ENCODE peak calls at places on chromosomes 7 and 10, in six cellular contexts. B is RPMI7951; O is erythroblast; Z is activated CD8-positive, alpha-beta memory T cell treated with anti-CD3 and anti-CD28 coated beads, Interleukin-2, amount 10 ng/mL, durations not matched to agents 7 days and 5 days; T is stimulated activated CD8-positive, alpha-beta memory T cell treated with anti-CD3 and anti-CD28 coated beads, Interleukin-2, amount 100 ng/mL, for 1 hour; U is dermis microvascular lymphatic vessel endothelial cell. K is an unnamed sample.
A peak's percentile ranks its signal among the peaks of the same experiment; 100 is the strongest.

GRCh38 chr10:100303724-100304319 is 17.3 kb upstream of the BLOC1S2 start:
- DNase-seq in U (peak; percentile 5), Z (no peak), T (no peak), O (peak; percentile 25), B (peak; percentile 20), K (no peak)

GRCh38 chr10:59644841-59645240 is 64.8 kb downstream of the SLC16A9 start:
- DNase-seq in T (no peak), U (no peak), O (no peak), B (no peak), Z (no peak), K (no peak)

GRCh38 chr7:124171068-124171467 is 138.2 kb upstream of the TMEM229A start:
- DNase-seq in B (no peak), T (no peak), O (no peak), U (no peak), Z (no peak), K (no peak)

GRCh38 chr10:43407148-43407575 is 1.8 kb downstream of the HNRNPF start:
- DNase-seq in Z (peak; percentile 65), O (peak; percentile 83), U (no peak), T (no peak), B (peak; percentile 53), K (peak; percentile 42)

GRCh38 chr10:114694735-114695134 is 36.7 kb upstream of the ABLIM1 start:
- DNase-seq in U (no peak), B (no peak), O (peak; percentile 53), T (no peak), Z (peak; percentile 52), K (peak; percentile 4)

GRCh38 chr7:19102884-19103283 is 14.6 kb downstream of the TWIST1 start:
- DNase-seq in B (no peak), Z (no peak), O (no peak), U (no peak), T (no peak), K (no peak)

GRCh38 chr10:133457100-133457841 is 3.5 kb downstream of the SCART1 start:
- DNase-seq in B (no peak), O (no peak), T (no peak), U (no peak), Z (peak; percentile 34), K (no peak)

GRCh38 chr7:101402081-101402779 is 39.6 kb downstream of the COL26A1 start:
- DNase-seq in B (peak; percentile 88), T (no peak), O (no peak), Z (no peak), U (peak; percentile 66), K (no peak)

GRCh38 chr7:128221929-128222403 is 19.1 kb upstream of the LEP start:
- DNase-seq in B (peak; percentile 91), U (no peak), Z (no peak), O (peak; percentile 84), T (no peak), K (no peak)

GRCh38 chr10:92590623-92591549 is 2.0 kb upstream of the KIF11 start:
- DNase-seq in U (no peak), Z (peak; percentile 50), B (peak; percentile 76), O (peak; percentile 85), T (no peak), K (no peak)

GRCh38 chr7:4851459-4852422 is 10.1 kb downstream of the PAPOLB start:
- DNase-seq in O (no peak), B (peak; percentile 43), Z (no peak), U (no peak), T (no peak), K (no peak)

GRCh38 chr7:102451371-102452054 is 13.2 kb downstream of the ALKBH4 start:
- DNase-seq in B (no peak), O (no peak), T (no peak), U (no peak), Z (no peak), K (no peak)

GRCh38 chr7:15291707-15292106 is 270.1 kb downstream of the AGMO start:
- DNase-seq in O (no peak), T (no peak), B (no peak), Z (no peak), U (no peak), K (no peak)

GRCh38 chr10:122149138-122149606 is 121.9 kb upstream of the BTBD16 start:
- DNase-seq in B (peak; percentile 32), U (no peak), O (no peak), Z (no peak), T (no peak), K (no peak)